ENCODE peak calls at places on chromosome 1, in four cellular contexts. One of them, this sample, is unnamed. For H3K9me3 and H3K4me1, the result is how much of the 10 kb centered on the place peaks cover.

GRCh38 chr1:27660300-27660837 is 11.6 kb downstream of the IFI6 start:
- DNase-seq in cardiac muscle cell: no peak
- DNase-seq in HCT116: no peak
- DNase-seq in mammary epithelial cell: no peak
- DNase-seq in this sample: no peak

GRCh38 chr1:36034692-36035091 is 49.2 kb upstream of the TEKT2 start:
- DNase-seq in mammary epithelial cell: peak
- DNase-seq in cardiac muscle cell: no peak
- DNase-seq in HCT116: no peak
- DNase-seq in this sample: no peak

GRCh38 chr1:66160719-66161118 is 368.0 kb downstream of the PDE4B start:
- DNase-seq in HCT116: no peak
- DNase-seq in mammary epithelial cell: no peak
- DNase-seq in cardiac muscle cell: no peak
- DNase-seq in this sample: no peak

GRCh38 chr1:1313500-1314236 is 5.3 kb downstream of the PUSL1 start:
- DNase-seq in mammary epithelial cell: no peak
- DNase-seq in HCT116: no peak
- DNase-seq in cardiac muscle cell: no peak
- DNase-seq in this sample: no peak

GRCh38 chr1:201539561-201540404 is 856 bp downstream of the NAV1 start:
- DNase-seq in HCT116: no peak
- DNase-seq in cardiac muscle cell: peak
- DNase-seq in mammary epithelial cell: no peak
- DNase-seq in this sample: no peak

GRCh38 chr1:88175631-88176226 is 508.3 kb upstream of the PKN2 start:
- DNase-seq in HCT116: peak
- DNase-seq in mammary epithelial cell: peak
- DNase-seq in cardiac muscle cell: peak
- DNase-seq in this sample: no peak

GRCh38 chr1:179599623-179600249 is 8.1 kb downstream of the TDRD5 start:
- DNase-seq in HCT116: peak
- DNase-seq in mammary epithelial cell: peak
- DNase-seq in cardiac muscle cell: peak
- DNase-seq in this sample: no peak

GRCh38 chr1:163673756-163674155 is 352.0 kb downstream of the NUF2 start:
- DNase-seq in mammary epithelial cell: no peak
- DNase-seq in HCT116: no peak
- DNase-seq in cardiac muscle cell: no peak
- DNase-seq in this sample: no peak

GRCh38 chr1:41838266-41838665 is 80.5 kb downstream of the HIVEP3 start:
- DNase-seq in cardiac muscle cell: no peak
- DNase-seq in HCT116: no peak
- DNase-seq in mammary epithelial cell: no peak
- DNase-seq in this sample: no peak

GRCh38 chr1:47023268-47024137 is at the start of gene CYP4X1:
- DNase-seq in mammary epithelial cell: no peak
- DNase-seq in cardiac muscle cell: peak
- DNase-seq in HCT116: no peak
- DNase-seq in this sample: no peak

GRCh38 chr1:95916616-95917015 is 682.6 kb downstream of the RWDD3 start:
- DNase-seq in cardiac muscle cell: no peak
- DNase-seq in mammary epithelial cell: no peak
- DNase-seq in HCT116: no peak
- DNase-seq in this sample: no peak

GRCh38 chr1:18302788-18303413 is 177.8 kb upstream of the KLHDC7A start:
- DNase-seq in cardiac muscle cell: no peak
- DNase-seq in HCT116: peak
- DNase-seq in mammary epithelial cell: no peak
- DNase-seq in this sample: no peak

DNA sequence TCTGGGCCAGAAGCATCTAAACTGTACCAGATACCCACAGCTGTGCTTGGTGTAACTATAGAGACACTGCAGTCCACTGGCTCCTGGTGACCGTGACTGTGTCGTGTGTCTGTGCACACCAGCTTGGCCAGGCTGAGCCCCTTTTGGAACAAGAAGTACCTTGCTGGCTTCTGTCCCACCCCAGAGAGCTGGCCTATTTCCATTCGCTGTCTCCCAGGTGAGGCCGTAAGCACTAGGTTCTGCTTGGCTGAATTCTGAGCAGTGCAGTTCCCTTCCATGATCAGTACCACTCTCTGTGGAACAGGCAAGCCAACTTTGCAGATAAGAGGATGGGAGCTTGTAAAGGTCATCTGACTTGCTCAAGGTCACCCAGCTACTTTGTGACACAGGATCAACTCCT is 119.9 kb upstream of the DNAH14 start:
- DNase-seq in cardiac muscle cell: no peak
- DNase-seq in HCT116: no peak
- DNase-seq in mammary epithelial cell: no peak
- DNase-seq in this sample: no peak
- H3K9me3 ChIP-seq in cardiac muscle cell: under half
- H3K9me3 ChIP-seq in HCT116: under half
- H3K9me3 ChIP-seq in mammary epithelial cell: under half
- H3K9me3 ChIP-seq in this sample: under half

GRCh38 chr1:2857521-2857920 is 56.0 kb upstream of the TTC34 start:
- DNase-seq in HCT116: no peak
- DNase-seq in mammary epithelial cell: no peak
- DNase-seq in cardiac muscle cell: no peak
- DNase-seq in this sample: no peak

GRCh38 chr1:2856821-2857290 is 55.4 kb upstream of the TTC34 start:
- DNase-seq in HCT116: no peak
- DNase-seq in mammary epithelial cell: no peak
- DNase-seq in cardiac muscle cell: no peak
- DNase-seq in this sample: no peak

GRCh38 chr1:2854611-2855010 is 53.1 kb upstream of the TTC34 start:
- DNase-seq in HCT116: no peak
- DNase-seq in mammary epithelial cell: no peak
- DNase-seq in cardiac muscle cell: no peak
- DNase-seq in this sample: no peak

GRCh38 chr1:2855206-2856075 is 53.9 kb upstream of the TTC34 start:
- DNase-seq in cardiac muscle cell: no peak
- DNase-seq in HCT116: no peak
- DNase-seq in mammary epithelial cell: no peak
- DNase-seq in this sample: no peak

GRCh38 chr1:2856076-2856390 is 54.5 kb upstream of the TTC34 start:
- DNase-seq in HCT116: no peak
- DNase-seq in cardiac muscle cell: no peak
- DNase-seq in mammary epithelial cell: no peak
- DNase-seq in this sample: no peak
- H3K4me3 ChIP-seq in HCT116: no peak
- H3K4me3 ChIP-seq in cardiac muscle cell: no peak
- H3K4me3 ChIP-seq in mammary epithelial cell: no peak
- H3K4me3 ChIP-seq in this sample: no peak

DNA sequence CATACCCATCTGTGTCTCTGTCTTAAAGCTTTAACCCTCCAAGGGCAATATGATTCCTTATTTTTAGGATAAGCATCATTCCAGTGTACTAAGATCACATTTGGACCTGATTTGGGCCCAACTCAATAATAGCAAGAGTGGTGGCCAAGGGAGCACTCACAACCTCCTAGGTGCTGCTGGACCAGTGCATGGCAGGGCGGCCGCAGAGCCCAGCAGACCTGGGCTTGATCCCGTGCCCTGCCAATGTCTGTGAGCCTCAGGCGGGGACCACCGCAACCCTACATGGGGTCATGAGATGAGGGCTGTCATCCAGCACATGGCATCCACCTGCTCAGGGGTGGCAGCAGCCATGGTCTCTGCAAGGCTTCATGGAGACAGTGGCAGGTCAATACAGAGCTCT is 201.8 kb upstream of the TMEM51 start:
- DNase-seq in cardiac muscle cell: no peak
- DNase-seq in HCT116: no peak
- DNase-seq in mammary epithelial cell: no peak
- DNase-seq in this sample: no peak
- H3K4me1 ChIP-seq in cardiac muscle cell: under half
- H3K4me1 ChIP-seq in HCT116: under half
- H3K4me1 ChIP-seq in mammary epithelial cell: under half
- H3K4me1 ChIP-seq in this sample: under half

DNA sequence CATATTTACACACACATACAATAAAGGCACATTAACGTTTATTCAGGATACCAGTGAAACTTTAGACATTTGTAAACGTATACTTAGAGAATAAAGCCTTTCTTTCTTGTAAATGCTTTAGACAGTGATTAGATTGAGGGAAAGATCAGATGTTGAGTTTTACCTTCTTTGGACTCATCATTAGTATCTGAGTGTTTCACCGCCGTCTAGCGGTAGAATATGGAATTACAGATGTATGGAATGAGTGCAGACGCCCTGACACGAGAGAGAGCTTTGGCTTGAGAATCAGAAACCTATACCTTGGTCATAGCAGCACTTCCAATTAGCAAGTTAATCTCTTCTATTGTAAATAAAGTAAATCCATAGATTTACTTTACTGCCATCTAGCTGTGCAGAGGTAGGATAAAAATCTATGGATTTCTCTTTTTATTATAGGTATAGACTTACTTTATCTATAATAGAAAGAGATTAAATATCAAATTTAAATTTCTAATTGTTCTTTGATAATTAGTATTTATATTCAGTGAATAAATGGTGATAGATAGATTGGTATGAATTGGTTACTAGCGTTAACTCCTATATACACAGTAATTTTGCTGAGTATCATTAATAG is 12.6 kb downstream of the FLG2 start:
- DNase-seq in mammary epithelial cell: peak
- DNase-seq in HCT116: peak
- DNase-seq in cardiac muscle cell: no peak
- DNase-seq in this sample: peak
- H3K9me3 ChIP-seq in mammary epithelial cell: under half
- H3K9me3 ChIP-seq in HCT116: under half
- H3K9me3 ChIP-seq in cardiac muscle cell: under half
- H3K9me3 ChIP-seq in this sample: under half

GRCh38 chr1:213014642-213015041 is 1.0 kb downstream of the ANGEL2 start:
- DNase-seq in cardiac muscle cell: peak
- DNase-seq in HCT116: no peak
- DNase-seq in mammary epithelial cell: peak
- DNase-seq in this sample: no peak
- H3K4me3 ChIP-seq in cardiac muscle cell: peak
- H3K4me3 ChIP-seq in HCT116: peak
- H3K4me3 ChIP-seq in mammary epithelial cell: peak
- H3K4me3 ChIP-seq in this sample: peak

GRCh38 chr1:243596441-243597183 is 253.4 kb downstream of the AKT3 start:
- DNase-seq in mammary epithelial cell: peak
- DNase-seq in HCT116: no peak
- DNase-seq in cardiac muscle cell: no peak
- DNase-seq in this sample: peak
- H3K4me1 ChIP-seq in mammary epithelial cell: under half
- H3K4me1 ChIP-seq in HCT116: under half
- H3K4me1 ChIP-seq in cardiac muscle cell: under half
- H3K4me1 ChIP-seq in this sample: under half

DNA sequence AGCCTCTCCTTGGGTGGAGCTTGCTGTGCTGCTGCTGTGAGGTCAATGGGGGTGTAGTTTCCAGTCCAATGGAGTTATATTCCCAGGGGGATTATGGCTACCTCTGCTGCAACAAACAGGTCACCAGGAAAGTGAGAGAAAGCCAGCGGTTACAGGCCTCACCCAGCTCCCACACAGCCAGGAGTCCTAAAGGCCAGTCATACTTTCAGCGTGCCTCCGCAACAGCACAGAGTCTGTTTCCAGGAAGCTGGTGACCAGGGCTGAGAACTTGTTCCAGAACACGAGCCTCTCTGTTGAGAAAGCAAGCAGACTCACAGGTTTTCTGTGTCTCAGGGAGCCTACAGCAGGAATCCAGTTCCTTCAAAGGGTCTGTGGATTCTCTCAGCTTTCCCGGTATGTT is 17.3 kb upstream of the OR2M5 start:
- DNase-seq in cardiac muscle cell: no peak
- DNase-seq in mammary epithelial cell: no peak
- DNase-seq in HCT116: no peak
- DNase-seq in this sample: no peak
- H3K9me3 ChIP-seq in cardiac muscle cell: under half
- H3K9me3 ChIP-seq in mammary epithelial cell: under half
- H3K9me3 ChIP-seq in HCT116: under half
- H3K9me3 ChIP-seq in this sample: under half

GRCh38 chr1:214317734-214318133 is 36.8 kb downstream of the SMYD2 start:
- DNase-seq in HCT116: no peak
- DNase-seq in mammary epithelial cell: no peak
- DNase-seq in cardiac muscle cell: no peak
- DNase-seq in this sample: no peak
- H3K4me3 ChIP-seq in HCT116: no peak
- H3K4me3 ChIP-seq in mammary epithelial cell: no peak
- H3K4me3 ChIP-seq in cardiac muscle cell: no peak
- H3K4me3 ChIP-seq in this sample: no peak

This sample was measured in naive thymus-derived CD4-positive, alpha-beta T cell.